ENCODE peak calls at places on chromosomes 5 and 9, in four cellular contexts. X is GM12878, N is A549, P is IMR-90. W is an unnamed sample.

GRCh38 chr5:68315679-68316271 is 100.2 kb downstream of the PIK3R1 start:
- DNase-seq in X (peak), N (no peak), P (no peak), W (no peak)

GRCh38 chr9:86041331-86041741 is 58.0 kb downstream of the GOLM1 start:
- DNase-seq in X (no peak), N (no peak), P (peak), W (no peak)

GRCh38 chr9:34651876-34652602 is at the start of gene IL11RA:
- DNase-seq in X (no peak), N (peak), P (peak), W (peak)

GRCh38 chr9:73081979-73082657 is 69.5 kb upstream of the ANXA1 start:
- DNase-seq in X (no peak), N (peak), P (peak), W (peak)

GRCh38 chr9:94861589-94862241 is 135.2 kb downstream of the AOPEP start:
- DNase-seq in X (no peak), N (no peak), P (peak), W (no peak)

GRCh38 chr5:55071413-55071812 is 31.0 kb upstream of the GZMA start:
- DNase-seq in X (no peak), N (no peak), P (no peak), W (no peak)

GRCh38 chr5:76622973-76623596 is at the start of gene F2RL2:
- DNase-seq in X (no peak), N (peak), P (peak), W (no peak)

GRCh38 chr5:14696057-14696456 is 31.5 kb downstream of the OTULIN start:
- DNase-seq in X (no peak), N (no peak), P (peak), W (no peak)

GRCh38 chr5:113048931-113049330 is 72.3 kb downstream of the DCP2 start:
- DNase-seq in X (no peak), N (no peak), P (no peak), W (no peak)

GRCh38 chr9:78982849-78983248 is 588.9 kb upstream of the TLE4 start:
- DNase-seq in X (no peak), N (no peak), P (peak), W (peak)

GRCh38 chr5:55441954-55442353 is 92.8 kb downstream of the PLPP1 start:
- DNase-seq in X (no peak), N (no peak), P (no peak), W (no peak)

GRCh38 chr9:124284940-124285441 is 27.2 kb downstream of the NEK6 start:
- DNase-seq in X (no peak), N (no peak), P (peak), W (no peak)

GRCh38 chr5:174532453-174533126 is 191.8 kb upstream of the MSX2 start:
- DNase-seq in X (no peak), N (peak), P (peak), W (peak)

GRCh38 chr5:133830911-133831310 is 137.5 kb downstream of the C5orf15 start:
- DNase-seq in X (no peak), N (no peak), P (no peak), W (no peak)

GRCh38 chr5:169013208-169013728 is 287.7 kb downstream of the SLIT3 start:
- DNase-seq in X (no peak), N (no peak), P (no peak), W (no peak)

GRCh38 chr5:75756191-75756590 is 39.0 kb upstream of the POC5 start:
- DNase-seq in X (no peak), N (no peak), P (no peak), W (no peak)

GRCh38 chr9:89022902-89023301 is 31.6 kb downstream of the S1PR3 start:
- DNase-seq in X (no peak), N (no peak), P (peak), W (no peak)

GRCh38 chr9:89020754-89021153 is 29.5 kb downstream of the S1PR3 start:
- DNase-seq in X (no peak), N (no peak), P (no peak), W (no peak)

GRCh38 chr9:89023788-89024187 is 32.5 kb downstream of the S1PR3 start:
- DNase-seq in X (no peak), N (no peak), P (peak), W (no peak)

GRCh38 chr9:89022071-89022721 is 30.9 kb downstream of the S1PR3 start:
- DNase-seq in X (no peak), N (no peak), P (peak), W (no peak)

GRCh38 chr9:89021154-89021803 is 30.0 kb downstream of the S1PR3 start:
- DNase-seq in X (no peak), N (peak), P (peak), W (peak)
- TF ChIP-seq CEBPB in X (no peak), N (no peak), P (peak), W (no peak)

GRCh38 chr9:89547000-89547399 is 49.1 kb upstream of the SEMA4D start:
- DNase-seq in X (no peak), N (no peak), P (no peak), W (no peak)

GRCh38 chr9:89549031-89549644 is 51.2 kb upstream of the SEMA4D start:
- DNase-seq in X (peak), N (peak), P (peak), W (peak)

GRCh38 chr9:89544280-89544664 is 46.4 kb upstream of the SEMA4D start:
- DNase-seq in X (no peak), N (no peak), P (no peak), W (no peak)

GRCh38 chr9:89550516-89550915 is 52.6 kb upstream of the SEMA4D start:
- DNase-seq in X (no peak), N (no peak), P (no peak), W (no peak)

DNA sequence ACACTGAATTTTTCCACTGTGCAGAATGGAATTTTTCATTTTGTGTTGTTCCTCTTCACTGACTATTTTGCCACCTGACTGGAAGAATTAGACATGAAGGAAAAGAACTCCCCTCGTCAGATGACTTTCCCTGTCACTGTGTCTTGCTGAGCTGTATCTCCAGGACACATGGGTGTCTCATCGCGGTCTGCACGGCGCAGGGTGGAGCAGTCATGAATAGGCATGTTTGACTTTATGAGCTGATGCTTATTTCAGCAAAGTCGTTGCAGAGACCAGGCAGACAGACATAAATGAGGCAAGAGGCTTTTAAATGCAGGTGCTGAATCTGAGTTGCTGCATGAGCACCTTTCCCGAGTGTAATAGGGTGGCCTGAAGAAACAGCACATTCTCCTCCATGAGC is 50.3 kb upstream of the SEMA4D start:
- DNase-seq in X (no peak), N (no peak), P (no peak), W (no peak)
- TF ChIP-seq CEBPB in X (no peak), N (no peak), P (no peak), W (no peak)

DNA sequence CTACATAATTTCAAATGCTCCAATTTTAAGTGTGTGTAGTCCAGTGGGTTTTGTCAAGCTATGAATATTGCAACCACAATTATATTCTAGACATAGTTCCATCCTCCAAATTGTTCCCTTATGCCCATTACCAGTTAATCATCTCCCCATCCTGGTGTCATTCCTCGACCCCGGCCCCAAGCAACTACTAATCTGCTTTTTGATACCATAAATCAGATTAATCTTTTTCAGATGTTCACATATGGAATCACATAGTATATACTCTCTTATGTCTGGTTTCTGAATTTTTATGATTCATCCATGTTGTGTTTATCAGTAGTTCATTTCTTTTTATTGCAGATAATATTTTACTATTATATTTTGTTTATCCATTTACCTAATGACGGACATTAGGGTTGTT is 148.4 kb upstream of the RORB start:
- DNase-seq in X (no peak), N (no peak), P (no peak), W (no peak)
- TF ChIP-seq CEBPB in X (no peak), N (no peak), P (no peak), W (no peak)

DNA sequence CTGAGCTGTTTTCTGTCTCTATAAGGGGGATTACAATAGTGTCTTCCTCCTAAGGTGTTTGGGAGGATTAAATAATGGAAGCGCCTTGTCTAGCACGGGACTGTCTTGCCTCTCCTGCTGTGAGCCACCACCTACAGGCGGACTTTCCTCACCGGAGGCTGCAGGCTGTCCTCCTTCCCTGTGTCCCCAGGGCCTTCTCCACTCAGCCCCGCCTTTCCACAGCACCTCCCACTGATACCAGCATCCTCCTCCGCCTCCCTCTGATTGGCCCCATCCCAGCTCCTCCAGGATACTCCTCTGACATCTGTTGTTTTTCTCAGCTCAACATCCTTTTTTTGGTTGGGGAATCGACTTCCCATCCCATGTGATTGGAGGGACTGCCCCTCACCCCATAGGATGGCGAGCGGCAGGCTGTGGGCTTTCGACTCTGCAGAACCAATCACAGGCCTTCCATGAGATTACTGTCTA is 851 bp upstream of the ZDHHC12 start:
- DNase-seq in X (peak), N (peak), P (peak), W (peak)
- TF ChIP-seq CEBPB in X (no peak), N (no peak), P (no peak), W (no peak)

GRCh38 chr5:122673343-122673742 is 101.5 kb upstream of the SNX2 start:
- DNase-seq in X (no peak), N (no peak), P (no peak), W (no peak)
- TF ChIP-seq CEBPB in X (no peak), N (no peak), P (no peak), W (no peak)

GRCh38 chr5:8848362-8848761 is 697.5 kb downstream of the SEMA5A start:
- DNase-seq in X (no peak), N (no peak), P (no peak), W (no peak)

GRCh38 chr5:8845316-8845715 is 700.6 kb downstream of the SEMA5A start:
- DNase-seq in X (no peak), N (no peak), P (peak), W (no peak)

GRCh38 chr5:8851101-8851500 is 694.8 kb downstream of the SEMA5A start:
- DNase-seq in X (no peak), N (no peak), P (no peak), W (no peak)

GRCh38 chr5:8844847-8845246 is 701.0 kb downstream of the SEMA5A start:
- DNase-seq in X (no peak), N (no peak), P (peak), W (no peak)

GRCh38 chr5:8848997-8849585 is 696.8 kb downstream of the SEMA5A start:
- DNase-seq in X (no peak), N (no peak), P (peak), W (no peak)
- TF ChIP-seq CEBPB in X (no peak), N (no peak), P (peak), W (no peak)

DNA sequence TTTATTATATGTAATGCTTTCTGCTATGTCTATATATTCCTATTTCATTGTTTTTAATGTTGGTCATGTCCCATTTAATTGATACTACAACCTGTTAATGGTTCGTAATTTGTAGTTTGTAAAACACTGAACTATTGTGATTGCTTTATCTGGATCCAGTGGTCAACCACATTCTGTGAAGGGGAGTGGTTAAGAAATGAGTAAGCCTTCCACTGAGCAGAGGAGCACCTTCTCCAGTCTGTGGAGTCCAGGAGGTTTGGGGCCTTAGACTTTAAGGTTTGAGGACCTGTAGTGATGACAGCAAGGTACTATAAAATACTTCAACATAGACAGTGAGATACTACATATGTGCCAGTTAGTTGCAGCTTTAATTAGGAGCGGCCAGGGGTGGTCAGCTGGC is 67.7 kb upstream of the RAD23B start:
- DNase-seq in X (no peak), N (no peak), P (peak), W (peak)
- TF ChIP-seq CEBPB in X (no peak), N (no peak), P (no peak), W (no peak)

GRCh38 chr9:113293285-113293874 is 9.8 kb downstream of the RNF183 start:
- DNase-seq in X (no peak), N (no peak), P (peak), W (no peak)

GRCh38 chr9:113290052-113290607 is 13.0 kb downstream of the RNF183 start:
- DNase-seq in X (no peak), N (no peak), P (peak), W (no peak)

GRCh38 chr9:113289091-113289490 is 13.6 kb downstream of the PRPF4 start:
- DNase-seq in X (no peak), N (no peak), P (no peak), W (no peak)
- TF ChIP-seq CEBPB in X (no peak), N (no peak), P (no peak), W (no peak)